ENCODE peak calls at places on chromosomes 5 and 9, in ten cellular contexts. P is pons; Q is AG09309; D is Caki2; Z is Right ventricle myocardium superior; R is H4; H is ureter; A is KBM-7; J is GOT3; C is stimulated activated naive CD4-positive, alpha-beta T cell treated with Interleukin-2 at 50 U/mL for 16 hours. F is an unnamed sample.
A peak's percentile ranks its signal among the peaks of the same experiment; 100 is the strongest.

GRCh38 chr9:16032799-16033198 is 480.0 kb downstream of the CCDC171 start:
- DNase-seq in P (no peak), Q (no peak), D (peak; percentile 86), Z (no peak), R (peak; percentile 22), H (no peak), A (no peak), J (no peak), C (no peak), F (no peak)

GRCh38 chr5:105033642-105034217 is 1471.1 kb upstream of the NUDT12 start:
- DNase-seq in P (no peak), Q (no peak), D (no peak), Z (no peak), R (no peak), H (no peak), A (no peak), J (no peak), C (no peak), F (no peak)

GRCh38 chr5:32096891-32097592 is 77.1 kb downstream of the GOLPH3 start:
- DNase-seq in P (no peak), Q (no peak), D (no peak), Z (no peak), R (no peak), H (no peak), A (no peak), J (no peak), C (no peak), F (no peak)

GRCh38 chr5:82272957-82273356 is 5.2 kb downstream of the RPS23 start:
- DNase-seq in P (no peak), Q (no peak), D (no peak), Z (peak; percentile 43), R (no peak), H (no peak), A (no peak), J (no peak), C (no peak), F (no peak)

GRCh38 chr9:117704024-117704575 is at the start of gene TLR4:
- DNase-seq in P (peak; percentile 96), Q (no peak), D (peak; percentile 81), Z (peak; percentile 79), R (peak; percentile 64), H (peak; percentile 62), A (peak; percentile 86), J (no peak), C (no peak), F (peak; percentile 79)

GRCh38 chr9:23741304-23741800 is 84.7 kb downstream of the ELAVL2 start:
- DNase-seq in P (no peak), Q (no peak), D (no peak), Z (no peak), R (no peak), H (no peak), A (no peak), J (no peak), C (no peak), F (no peak)

GRCh38 chr5:73274870-73275756 is 102.1 kb downstream of the TMEM174 start:
- DNase-seq in P (peak; percentile 91), Q (no peak), D (no peak), Z (peak; percentile 56), R (no peak), H (peak; percentile 49), A (no peak), J (no peak), C (no peak), F (peak; percentile 83)

GRCh38 chr5:73768-74502 is 18.0 kb upstream of the PLEKHG4B start:
- DNase-seq in P (no peak), Q (no peak), D (no peak), Z (no peak), R (no peak), H (peak; percentile 30), A (no peak), J (no peak), C (no peak), F (no peak)